ENCODE peak calls at places on chromosomes 3 and 15, in six cellular contexts. W, V, K, X, G and D are unnamed samples.

GRCh38 chr15:53918180-53919079 is 59.8 kb upstream of the UNC13C start:
- DNase-seq in W (no peak), V (no peak), K (no peak), X (no peak), G (no peak), D (no peak)

GRCh38 chr3:40312661-40313226 is 3.2 kb downstream of the EIF1B start:
- DNase-seq in W (no peak), V (no peak), K (no peak), X (no peak), G (no peak), D (no peak)

GRCh38 chr15:65862682-65863081 is 6.6 kb upstream of the RAB11A start:
- DNase-seq in W (no peak), V (peak), K (peak), X (peak), G (no peak), D (peak)

GRCh38 chr3:129357616-129358015 is 70.8 kb downstream of the EFCAB12 start:
- DNase-seq in W (no peak), V (no peak), K (no peak), X (no peak), G (no peak), D (no peak)

GRCh38 chr15:69491051-69491505 is 38.5 kb downstream of the RPLP1 start:
- DNase-seq in W (peak), V (no peak), K (no peak), X (peak), G (no peak), D (no peak)

GRCh38 chr15:66611257-66612053 is 45.7 kb upstream of the LCTL start:
- DNase-seq in W (no peak), V (no peak), K (no peak), X (no peak), G (no peak), D (no peak)

GRCh38 chr3:51734572-51734907 is 27.7 kb downstream of the GRM2 start:
- DNase-seq in W (no peak), V (no peak), K (no peak), X (no peak), G (no peak), D (no peak)

GRCh38 chr3:157111578-157111977 is 48.4 kb downstream of the CCNL1 start:
- DNase-seq in W (no peak), V (no peak), K (no peak), X (no peak), G (no peak), D (no peak)

GRCh38 chr15:67059127-67059553 is 6.3 kb upstream of the SMAD3 start:
- DNase-seq in W (no peak), V (no peak), K (no peak), X (peak), G (no peak), D (no peak)

GRCh38 chr3:45906681-45907220 is 20.4 kb downstream of the CCR9 start:
- DNase-seq in W (no peak), V (peak), K (no peak), X (no peak), G (peak), D (no peak)

GRCh38 chr3:55468251-55468650 is 18.9 kb downstream of the WNT5A start:
- DNase-seq in W (no peak), V (peak), K (no peak), X (no peak), G (no peak), D (no peak)

GRCh38 chr15:70833897-70834765 is 19.8 kb downstream of the LARP6 start:
- DNase-seq in W (no peak), V (peak), K (peak), X (peak), G (peak), D (no peak)

GRCh38 chr3:79973917-79974595 is 206.3 kb upstream of the ROBO1 start:
- DNase-seq in W (no peak), V (peak), K (no peak), X (no peak), G (no peak), D (no peak)

GRCh38 chr3:8443829-8444791 is 57.5 kb upstream of the LMCD1 start:
- DNase-seq in W (peak), V (peak), K (peak), X (peak), G (peak), D (no peak)

GRCh38 chr15:57444877-57445513 is 68.7 kb downstream of the CGNL1 start:
- DNase-seq in W (no peak), V (no peak), K (no peak), X (no peak), G (no peak), D (no peak)

GRCh38 chr3:60720696-60721228 is 530.5 kb downstream of the FHIT start:
- DNase-seq in W (no peak), V (no peak), K (no peak), X (no peak), G (no peak), D (no peak)

GRCh38 chr3:16239082-16239770 is 25.5 kb downstream of the DPH3 start:
- DNase-seq in W (no peak), V (no peak), K (no peak), X (peak), G (no peak), D (no peak)

GRCh38 chr3:123552095-123552714 is 32.6 kb downstream of the HACD2 start:
- DNase-seq in W (no peak), V (peak), K (peak), X (no peak), G (no peak), D (no peak)

GRCh38 chr3:171432548-171432947 is 27.7 kb downstream of the TNIK start:
- DNase-seq in W (no peak), V (no peak), K (no peak), X (no peak), G (no peak), D (no peak)

GRCh38 chr15:86572368-86572841 is 492.7 kb downstream of the AGBL1 start:
- DNase-seq in W (no peak), V (no peak), K (no peak), X (no peak), G (no peak), D (no peak)

GRCh38 chr3:167166594-167167253 is 213.4 kb downstream of the ZBBX start:
- DNase-seq in W (peak), V (no peak), K (no peak), X (no peak), G (no peak), D (no peak)

GRCh38 chr3:126472277-126473006 is 3.2 kb downstream of the ZXDC start:
- DNase-seq in W (peak), V (peak), K (peak), X (peak), G (no peak), D (no peak)

GRCh38 chr15:58839485-58839884 is 68.4 kb downstream of the MINDY2 start:
- DNase-seq in W (no peak), V (no peak), K (peak), X (no peak), G (no peak), D (no peak)

GRCh38 chr3:99645277-99646106 is 7.1 kb downstream of the COL8A1 start:
- DNase-seq in W (no peak), V (peak), K (no peak), X (no peak), G (no peak), D (no peak)

GRCh38 chr3:186090884-186091283 is 18.0 kb downstream of the ETV5 start:
- DNase-seq in W (no peak), V (no peak), K (no peak), X (no peak), G (no peak), D (no peak)

GRCh38 chr3:127959873-127960272 is 44.8 kb downstream of the KBTBD12 start:
- DNase-seq in W (no peak), V (peak), K (peak), X (no peak), G (no peak), D (no peak)

GRCh38 chr3:86995537-86995936 is 4.6 kb upstream of the VGLL3 start:
- DNase-seq in W (no peak), V (peak), K (no peak), X (no peak), G (no peak), D (no peak)

GRCh38 chr3:17994167-17994566 is 251.7 kb upstream of the TBC1D5 start:
- DNase-seq in W (no peak), V (no peak), K (no peak), X (no peak), G (no peak), D (no peak)

DNA sequence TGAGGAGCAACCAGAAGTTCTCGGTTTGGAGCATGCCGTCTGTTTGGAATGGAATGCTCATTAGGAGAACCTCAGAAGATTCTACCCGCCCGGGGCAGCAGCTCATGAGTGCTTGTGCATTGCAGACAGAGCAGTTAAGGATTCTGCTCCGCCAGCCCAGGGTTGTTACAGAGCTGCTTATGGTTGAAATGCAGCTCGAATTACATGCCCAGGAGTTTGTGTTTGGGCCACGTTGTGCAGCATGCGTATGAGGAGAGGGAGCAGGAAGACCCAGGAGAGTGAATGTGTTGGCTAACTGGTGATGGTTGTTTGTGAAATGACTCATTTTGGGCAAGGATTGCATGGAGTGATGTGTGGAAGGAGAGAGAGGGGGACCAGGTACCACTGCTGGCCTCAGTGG is 9.0 kb downstream of the FGD5 start:
- DNase-seq in W (no peak), V (no peak), K (no peak), X (no peak), G (no peak), D (no peak)
- TF ChIP-seq CTCF in W (no peak), V (no peak), K (no peak), X (no peak), G (no peak), D (no peak)

GRCh38 chr3:56688191-56688590 is 5.1 kb upstream of the TASOR start:
- DNase-seq in W (no peak), V (no peak), K (no peak), X (no peak), G (no peak), D (no peak)

GRCh38 chr3:56694852-56695563 is 11.9 kb upstream of the TASOR start:
- DNase-seq in W (no peak), V (no peak), K (no peak), X (no peak), G (no peak), D (no peak)

GRCh38 chr3:56689303-56689702 is 6.2 kb upstream of the TASOR start:
- DNase-seq in W (no peak), V (no peak), K (no peak), X (no peak), G (no peak), D (no peak)

GRCh38 chr3:56693750-56694149 is 10.7 kb upstream of the TASOR start:
- DNase-seq in W (no peak), V (no peak), K (no peak), X (peak), G (no peak), D (no peak)

GRCh38 chr3:56691165-56692000 is 8.3 kb upstream of the TASOR start:
- DNase-seq in W (no peak), V (no peak), K (peak), X (no peak), G (no peak), D (no peak)
- H3K4me3 ChIP-seq in W (no peak), V (no peak), K (peak), X (no peak), G (no peak), D (no peak)

DNA sequence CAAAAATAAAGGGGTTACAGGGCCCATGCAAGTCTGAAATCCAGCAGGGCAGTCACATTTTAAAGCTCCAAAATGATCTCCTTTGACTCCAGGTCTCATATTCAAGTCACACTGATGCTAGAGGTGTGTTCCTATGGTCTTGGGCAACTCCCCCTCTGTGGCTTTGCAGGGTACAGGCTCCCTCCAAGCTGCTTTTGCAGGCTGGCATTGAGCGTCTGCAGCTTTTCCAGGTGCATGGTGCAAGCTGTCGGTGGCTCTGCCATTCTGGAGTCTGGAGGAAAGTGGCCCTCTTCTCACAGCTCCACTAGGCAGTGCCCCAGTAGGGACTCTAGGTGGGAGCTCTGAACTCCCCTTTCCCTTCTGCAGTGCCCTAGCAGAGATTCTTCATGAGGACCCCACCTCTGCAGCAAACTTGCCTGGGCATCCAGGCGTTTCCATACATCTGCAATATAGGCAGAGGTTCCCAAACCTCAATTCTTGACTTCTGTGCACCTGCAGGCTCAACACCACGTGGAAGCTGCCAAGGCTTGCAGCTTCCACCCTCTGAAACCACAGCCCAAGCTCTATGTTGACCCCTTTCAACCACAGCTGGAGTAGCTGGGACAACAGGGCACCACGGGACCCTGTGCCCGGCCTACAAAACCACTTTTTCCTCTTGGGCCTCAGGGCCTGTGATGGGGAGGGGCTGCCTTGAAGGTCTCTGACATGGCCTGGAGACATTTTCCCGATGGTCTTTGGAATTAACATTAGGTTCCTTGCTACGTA is 80.1 kb upstream of the PLSCR5 start:
- DNase-seq in W (no peak), V (no peak), K (no peak), X (no peak), G (no peak), D (no peak)
- TF ChIP-seq CTCF in W (no peak), V (no peak), K (no peak), X (no peak), G (no peak), D (no peak)

GRCh38 chr3:39178553-39178952 is 13.8 kb downstream of the XIRP1 start:
- DNase-seq in W (no peak), V (peak), K (no peak), X (no peak), G (no peak), D (no peak)
- H3K4me3 ChIP-seq in W (peak), V (no peak), K (peak), X (peak), G (no peak), D (peak)

GRCh38 chr15:74336061-74337005 is 31.1 kb downstream of the CYP11A1 start:
- DNase-seq in W (no peak), V (no peak), K (no peak), X (no peak), G (no peak), D (no peak)
- TF ChIP-seq CTCF in W (no peak), V (no peak), K (no peak), X (no peak), G (no peak), D (peak)

GRCh38 chr15:78997981-78998499 is 53.2 kb upstream of the CTSH start:
- DNase-seq in W (no peak), V (no peak), K (no peak), X (no peak), G (no peak), D (no peak)
- H3K4me3 ChIP-seq in W (no peak), V (no peak), K (no peak), X (no peak), G (no peak), D (no peak)

DNA sequence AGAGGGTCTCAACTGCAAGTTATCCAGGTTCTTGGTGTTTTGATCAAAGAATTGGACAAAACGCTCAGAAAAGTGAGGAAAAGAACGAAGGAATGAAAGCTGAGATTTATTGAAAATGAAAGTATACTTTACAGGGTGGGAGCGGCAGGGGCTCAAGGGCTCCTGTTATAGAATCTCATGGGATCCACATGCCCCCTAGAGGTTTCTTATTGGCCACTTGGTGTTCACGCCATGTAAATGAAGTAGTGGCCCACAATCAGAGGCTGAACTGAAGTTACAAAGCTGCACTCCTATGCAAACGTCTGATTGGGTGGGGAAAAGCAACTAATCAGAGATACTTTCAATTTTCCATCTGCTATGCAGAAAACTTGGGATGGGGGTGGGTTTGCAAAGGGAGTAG is 216.7 kb downstream of the PTPRG start:
- DNase-seq in W (no peak), V (no peak), K (no peak), X (no peak), G (no peak), D (no peak)
- TF ChIP-seq CTCF in W (peak), V (no peak), K (no peak), X (no peak), G (no peak), D (no peak)

GRCh38 chr3:169992781-169993180 is 26.2 kb downstream of the SEC62 start:
- DNase-seq in W (no peak), V (no peak), K (no peak), X (no peak), G (no peak), D (no peak)
- H3K4me3 ChIP-seq in W (no peak), V (no peak), K (no peak), X (no peak), G (no peak), D (no peak)